ENCODE peak calls at places on chromosomes 7 and 10, in six cellular contexts. I is anterior cingulate cortex, N is NAMALWA, Y is mucosa of gallbladder, J is endothelial cell of umbilical vein, X is NCI-H187. Q is an unnamed sample.

GRCh38 chr10:99658622-99659030 is 683 bp upstream of the ENTPD7 start:
- DNase-seq in I (no peak), N (no peak), Y (peak), J (peak), X (no peak), Q (no peak)

GRCh38 chr7:157969995-157970394 is 617.6 kb downstream of the PTPRN2 start:
- DNase-seq in I (no peak), N (no peak), Y (no peak), J (no peak), X (no peak), Q (no peak)

GRCh38 chr7:102286237-102287081 is at the start of gene SH2B2:
- DNase-seq in I (no peak), N (peak), Y (peak), J (peak), X (no peak), Q (no peak)

GRCh38 chr7:128242661-128243060 is 1.6 kb downstream of the LEP start:
- DNase-seq in I (no peak), N (no peak), Y (no peak), J (no peak), X (no peak), Q (no peak)

GRCh38 chr10:43912469-43912868 is 263.8 kb upstream of the ZNF32 start:
- DNase-seq in I (no peak), N (no peak), Y (no peak), J (no peak), X (no peak), Q (no peak)

GRCh38 chr10:14032406-14032998 is 298.2 kb downstream of the FRMD4A start:
- DNase-seq in I (no peak), N (peak), Y (no peak), J (peak), X (no peak), Q (no peak)

GRCh38 chr10:73956476-73957338 is 41.2 kb upstream of the VCL start:
- DNase-seq in I (no peak), N (peak), Y (no peak), J (peak), X (no peak), Q (no peak)

GRCh38 chr10:77949167-77949566 is 22.6 kb upstream of the DLG5 start:
- DNase-seq in I (no peak), N (no peak), Y (no peak), J (peak), X (no peak), Q (peak)

GRCh38 chr10:115355162-115355760 is 262.1 kb downstream of the ATRNL1 start:
- DNase-seq in I (no peak), N (peak), Y (peak), J (peak), X (no peak), Q (peak)

GRCh38 chr10:116385994-116386809 is 41.4 kb upstream of the PNLIPRP3 start:
- DNase-seq in I (no peak), N (peak), Y (no peak), J (peak), X (no peak), Q (peak)

GRCh38 chr10:33492914-33493313 is 158.4 kb upstream of the NRP1 start:
- DNase-seq in I (no peak), N (no peak), Y (no peak), J (no peak), X (no peak), Q (no peak)

GRCh38 chr7:45511721-45512422 is 62.3 kb upstream of the ADCY1 start:
- DNase-seq in I (no peak), N (no peak), Y (no peak), J (no peak), X (no peak), Q (no peak)

GRCh38 chr10:120429395-120429794 is 27.6 kb upstream of the PLPP4 start:
- DNase-seq in I (no peak), N (no peak), Y (no peak), J (no peak), X (no peak), Q (no peak)

GRCh38 chr7:129882531-129882930 is 70.2 kb downstream of the UBE2H start:
- DNase-seq in I (no peak), N (no peak), Y (no peak), J (no peak), X (no peak), Q (peak)

GRCh38 chr10:122551450-122551849 is 9.1 kb upstream of the DMBT1 start:
- DNase-seq in I (no peak), N (peak), Y (no peak), J (no peak), X (no peak), Q (no peak)

GRCh38 chr10:33248638-33249037 is 85.8 kb downstream of the NRP1 start:
- DNase-seq in I (no peak), N (no peak), Y (no peak), J (peak), X (no peak), Q (peak)

GRCh38 chr10:61163403-61163802 is 219.4 kb upstream of the RHOBTB1 start:
- DNase-seq in I (no peak), N (no peak), Y (no peak), J (no peak), X (no peak), Q (no peak)

GRCh38 chr7:73986158-73986631 is 41.8 kb upstream of the ELN start:
- DNase-seq in I (no peak), N (no peak), Y (no peak), J (no peak), X (no peak), Q (no peak)

GRCh38 chr7:79298145-79298760 is 155.2 kb downstream of the MAGI2 start:
- DNase-seq in I (no peak), N (peak), Y (peak), J (peak), X (no peak), Q (no peak)

GRCh38 chr7:17994079-17994478 is 33.6 kb downstream of the PRPS1L1 start:
- DNase-seq in I (no peak), N (no peak), Y (no peak), J (no peak), X (no peak), Q (no peak)

GRCh38 chr10:119680050-119680449 is 28.9 kb downstream of the BAG3 start:
- DNase-seq in I (no peak), N (no peak), Y (no peak), J (peak), X (no peak), Q (no peak)

GRCh38 chr7:154167051-154167450 is 114.9 kb downstream of the DPP6 start:
- DNase-seq in I (no peak), N (no peak), Y (no peak), J (no peak), X (no peak), Q (no peak)

GRCh38 chr10:103665439-103665838 is 171.9 kb downstream of the NEURL1 start:
- DNase-seq in I (no peak), N (no peak), Y (no peak), J (no peak), X (no peak), Q (no peak)

GRCh38 chr7:82305347-82306005 is 138.1 kb downstream of the CACNA2D1 start:
- DNase-seq in I (no peak), N (no peak), Y (no peak), J (no peak), X (no peak), Q (no peak)

GRCh38 chr7:125074141-125074540 is 144.5 kb upstream of the POT1 start:
- DNase-seq in I (no peak), N (no peak), Y (no peak), J (peak), X (no peak), Q (no peak)

GRCh38 chr7:88146611-88147010 is 73.2 kb downstream of the SRI start:
- DNase-seq in I (no peak), N (no peak), Y (no peak), J (no peak), X (no peak), Q (no peak)

GRCh38 chr10:13390604-13391522 is 42.8 kb upstream of the SEPHS1 start:
- DNase-seq in I (no peak), N (no peak), Y (peak), J (peak), X (no peak), Q (no peak)

GRCh38 chr7:117673367-117673766 is 193.5 kb downstream of the CFTR start:
- DNase-seq in I (peak), N (no peak), Y (peak), J (no peak), X (no peak), Q (no peak)

Q was measured in HS-5.